ENCODE peak calls at places on chromosomes 16 and 17, in seven cellular contexts. B, C, R, E, W, G and H are unnamed samples.

GRCh38 chr17:81570896-81571453 is 18.8 kb upstream of the FAAP100 start:
- DNase-seq in B (no peak), C (no peak), R (no peak), E (no peak), W (no peak), G (no peak), H (no peak)

GRCh38 chr16:12462690-12463646 is 340.7 kb downstream of the CPPED1 start:
- DNase-seq in B (no peak), C (peak; percentile 51), R (no peak), E (peak; percentile 17), W (no peak), G (no peak), H (peak; percentile 30)

GRCh38 chr16:14249291-14250032 is 178.3 kb downstream of the MRTFB start:
- DNase-seq in B (peak; percentile 35), C (peak; percentile 23), R (peak; percentile 45), E (peak; percentile 58), W (peak; percentile 43), G (peak; percentile 71), H (peak; percentile 45)

GRCh38 chr17:40348562-40349476 is 15.7 kb downstream of the GJD3 start:
- DNase-seq in B (peak; percentile 57), C (no peak), R (no peak), E (no peak), W (peak; percentile 73), G (no peak), H (no peak)

GRCh38 chr16:70251651-70252354 is at the start of gene EXOSC6:
- DNase-seq in B (peak; percentile 92), C (peak; percentile 83), R (peak; percentile 92), E (peak; percentile 98), W (peak; percentile 90), G (peak; percentile 97), H (peak; percentile 87)

GRCh38 chr16:53911506-53911905 is 207.6 kb downstream of the FTO start:
- DNase-seq in B (no peak), C (no peak), R (no peak), E (no peak), W (no peak), G (peak; percentile 14), H (no peak)

GRCh38 chr17:41491476-41491875 is 1.8 kb upstream of the KRT36 start:
- DNase-seq in B (no peak), C (no peak), R (no peak), E (no peak), W (no peak), G (no peak), H (no peak)

GRCh38 chr17:75872434-75873351 is 5.7 kb downstream of the TRIM47 start:
- DNase-seq in B (peak; percentile 78), C (no peak), R (no peak), E (no peak), W (peak; percentile 90), G (peak; percentile 68), H (peak; percentile 73)

GRCh38 chr17:21119247-21119944 is 7.4 kb upstream of the DHRS7B start:
- DNase-seq in B (peak; percentile 74), C (peak; percentile 52), R (peak; percentile 70), E (peak; percentile 69), W (peak; percentile 76), G (peak; percentile 90), H (peak; percentile 44)

GRCh38 chr17:43759836-43760235 is 1.2 kb upstream of the SOST start:
- DNase-seq in B (no peak), C (no peak), R (no peak), E (no peak), W (no peak), G (no peak), H (no peak)

GRCh38 chr17:43757171-43757660 is 1.4 kb downstream of the SOST start:
- DNase-seq in B (no peak), C (no peak), R (no peak), E (no peak), W (no peak), G (no peak), H (no peak)

GRCh38 chr17:43758497-43759174 is at the start of gene SOST:
- DNase-seq in B (no peak), C (no peak), R (no peak), E (no peak), W (no peak), G (no peak), H (no peak)

GRCh38 chr17:43758086-43758485 is 505 bp downstream of the SOST start:
- DNase-seq in B (no peak), C (no peak), R (no peak), E (no peak), W (no peak), G (no peak), H (no peak)

DNA sequence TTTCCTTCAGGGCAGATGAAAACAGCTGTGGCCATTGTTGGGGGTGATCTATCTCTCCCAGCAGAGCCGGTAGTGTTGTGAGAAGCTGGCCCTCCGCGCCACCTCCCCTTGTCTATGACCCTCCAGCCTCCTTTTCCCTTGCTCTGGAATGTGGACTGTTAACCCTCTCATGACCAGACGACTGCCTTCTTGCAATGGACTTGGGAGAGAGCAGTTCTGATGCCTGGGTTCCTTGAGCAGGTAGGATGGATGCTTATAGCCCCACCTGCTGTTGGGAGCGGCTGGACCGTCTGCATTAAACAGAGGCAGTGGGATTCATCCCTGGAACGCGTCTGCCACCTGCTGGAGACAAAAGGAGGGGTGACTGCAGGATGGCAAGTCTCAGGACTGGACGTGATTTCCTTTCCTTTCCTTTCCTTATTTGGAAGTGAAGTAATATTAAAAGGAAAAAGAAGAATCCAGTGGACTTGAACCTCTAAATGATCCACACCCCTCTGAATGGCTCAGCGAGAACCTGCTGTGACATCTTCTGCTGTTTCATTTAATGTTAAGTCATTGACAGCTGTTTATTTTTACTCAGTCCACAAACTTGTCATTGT is 1.8 kb upstream of the SOST start:
- DNase-seq in B (peak; percentile 96), C (peak; percentile 91), R (peak; percentile 99), E (peak; percentile 81), W (peak; percentile 95), G (peak; percentile 97), H (peak; percentile 87)
- TF ChIP-seq CTCF in B (peak; percentile 98), C (peak; percentile 98), R (peak; percentile 94), E (peak; percentile 91), W (peak; percentile 100), G (peak; percentile 100), H (peak; percentile 99)

DNA sequence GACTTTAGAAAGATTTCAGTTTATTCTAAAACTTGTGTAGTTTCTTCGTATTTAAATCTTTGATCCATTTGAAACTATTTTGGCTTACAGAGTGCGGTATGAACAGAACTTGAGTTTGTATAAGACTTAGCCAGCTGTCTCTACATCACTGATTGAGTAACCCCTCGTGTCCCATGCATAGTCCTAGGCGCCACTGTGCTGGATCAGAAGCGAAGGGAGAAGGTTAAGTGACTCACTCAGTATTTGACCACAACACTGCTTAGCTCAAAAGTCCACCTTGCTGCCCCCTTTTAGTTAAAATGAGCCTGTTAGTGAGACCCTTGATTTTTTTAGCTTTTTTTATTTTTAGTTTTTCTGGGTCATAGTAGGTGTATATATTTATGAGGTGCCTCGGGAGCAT is 28.4 kb downstream of the CD300LB start:
- DNase-seq in B (no peak), C (no peak), R (no peak), E (no peak), W (no peak), G (no peak), H (no peak)
- TF ChIP-seq CTCF in B (no peak), C (no peak), R (no peak), E (no peak), W (no peak), G (no peak), H (no peak)

DNA sequence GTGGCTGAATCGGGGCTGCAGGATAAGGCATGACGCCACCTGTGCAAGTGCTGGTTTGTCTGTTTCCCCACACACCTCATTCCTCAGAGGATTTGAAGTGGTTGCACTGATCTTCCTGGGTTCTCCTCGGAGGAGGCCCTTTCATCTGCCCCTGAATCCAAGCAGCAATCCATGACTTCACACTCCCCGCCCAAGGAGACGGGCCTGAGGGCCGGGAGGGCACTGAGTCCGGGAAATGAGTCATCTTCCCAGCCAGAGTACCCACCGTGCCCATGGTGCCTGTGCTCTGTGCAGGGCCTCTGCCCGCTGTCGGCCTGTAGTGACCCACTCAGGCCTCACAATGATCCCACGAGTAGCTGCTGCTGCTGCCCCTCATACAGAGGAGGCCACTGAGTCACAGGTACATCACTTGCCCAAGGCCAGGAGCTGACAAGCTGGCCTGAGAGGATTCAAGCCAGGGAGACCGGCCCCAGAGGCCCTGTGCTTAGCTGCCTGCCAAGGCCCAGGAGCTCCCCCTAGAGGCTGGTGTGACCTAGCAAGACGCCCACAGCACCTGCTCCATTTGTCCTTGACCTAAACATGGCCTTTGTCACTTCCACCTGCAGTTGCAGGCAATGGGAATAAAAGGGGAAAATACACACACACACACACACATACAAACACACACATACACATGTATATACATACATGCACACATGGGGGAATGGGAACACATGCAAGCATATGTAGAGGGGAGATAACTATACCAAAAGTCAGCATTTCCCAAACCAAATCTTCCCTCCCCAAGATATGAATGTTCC is 240.0 kb downstream of the C16orf95 start:
- DNase-seq in B (peak; percentile 67), C (no peak), R (peak; percentile 90), E (peak; percentile 48), W (peak; percentile 29), G (peak; percentile 90), H (peak; percentile 51)
- TF ChIP-seq CTCF in B (peak; percentile 44), C (peak; percentile 56), R (peak; percentile 69), E (peak; percentile 76), W (peak; percentile 51), G (peak; percentile 91), H (peak; percentile 85)

DNA sequence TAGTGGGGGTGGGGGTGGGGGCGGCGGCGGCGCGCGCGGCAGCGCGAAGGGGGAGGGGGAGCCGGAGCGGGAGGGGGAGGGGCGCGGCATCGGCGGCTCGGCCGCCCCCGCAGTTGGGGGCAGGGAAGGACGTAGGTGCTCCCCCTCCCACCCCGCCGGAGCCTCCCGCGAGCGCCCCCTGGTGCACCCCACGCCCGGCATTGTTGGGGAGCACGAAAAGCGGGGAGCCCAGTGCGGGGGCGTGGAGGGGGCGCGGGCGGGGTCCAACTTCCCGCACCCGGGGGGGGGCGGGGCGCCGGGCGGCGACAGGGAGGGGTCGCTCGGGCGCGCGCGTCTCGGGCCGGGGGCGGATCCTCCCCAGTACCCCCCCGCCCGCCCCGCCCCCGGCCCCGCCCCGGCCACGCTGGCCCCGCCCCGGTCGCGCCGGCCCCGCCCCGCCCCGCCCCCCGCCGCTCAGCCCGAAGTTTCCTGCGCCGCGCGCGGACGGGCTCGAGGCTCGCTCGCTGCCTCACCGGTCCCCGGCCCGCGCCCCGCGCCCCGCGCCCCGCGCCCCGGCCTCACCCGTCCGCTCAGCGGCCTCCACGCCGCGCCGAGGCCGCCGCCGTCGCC is at the start of gene CACNA1H:
- DNase-seq in B (no peak), C (no peak), R (peak; percentile 63), E (peak; percentile 74), W (peak; percentile 21), G (peak; percentile 75), H (no peak)
- TF ChIP-seq CTCF in B (no peak), C (no peak), R (peak; percentile 23), E (peak; percentile 46), W (peak; percentile 52), G (peak; percentile 29), H (peak; percentile 44)

GRCh38 chr17:43917348-43918025 is 10.2 kb upstream of the MPP2 start:
- DNase-seq in B (peak; percentile 50), C (no peak), R (peak; percentile 78), E (no peak), W (peak; percentile 34), G (peak; percentile 82), H (no peak)
- TF ChIP-seq CTCF in B (peak; percentile 55), C (peak; percentile 66), R (no peak), E (no peak), W (peak; percentile 71), G (peak; percentile 79), H (peak; percentile 38)

GRCh38 chr16:67283039-67283825 is 3.9 kb downstream of the PLEKHG4 start:
- DNase-seq in B (no peak), C (no peak), R (no peak), E (no peak), W (no peak), G (no peak), H (peak; percentile 8)
- TF ChIP-seq CTCF in B (no peak), C (no peak), R (no peak), E (no peak), W (no peak), G (peak; percentile 29), H (peak; percentile 43)

GRCh38 chr17:57604771-57605733 is 140.0 kb downstream of the CCDC182 start:
- DNase-seq in B (peak; percentile 72), C (peak; percentile 9), R (no peak), E (peak; percentile 73), W (peak; percentile 73), G (peak; percentile 27), H (no peak)
- TF ChIP-seq CTCF in B (no peak), C (peak; percentile 3), R (no peak), E (no peak), W (peak; percentile 21), G (peak; percentile 41), H (peak; percentile 15)